ENCODE peak calls at places on chromosomes 3 and 15, in six cellular contexts. One of them, this sample, is unnamed.
A peak's percentile ranks its signal among the peaks of the same experiment; 100 is the strongest.

GRCh38 chr3:184005981-184006507 is 11.6 kb downstream of the ABCC5 start:
- DNase-seq in dorsolateral prefrontal cortex: no peak
- DNase-seq in AG10803: peak; percentile 12
- DNase-seq in astrocyte: peak; percentile 56
- DNase-seq in cardiac fibroblast: peak; percentile 14
- DNase-seq in choroid plexus epithelial cell: peak; percentile 71
- DNase-seq in this sample: peak; percentile 99

GRCh38 chr3:56885879-56886647 is 84.3 kb upstream of the ARHGEF3 start:
- DNase-seq in AG10803: no peak
- DNase-seq in choroid plexus epithelial cell: no peak
- DNase-seq in astrocyte: no peak
- DNase-seq in dorsolateral prefrontal cortex: no peak
- DNase-seq in cardiac fibroblast: no peak
- DNase-seq in this sample: no peak

GRCh38 chr3:21752749-21753347 is 1.8 kb upstream of the ZNF385D start:
- DNase-seq in astrocyte: peak; percentile 47
- DNase-seq in AG10803: peak; percentile 79
- DNase-seq in dorsolateral prefrontal cortex: no peak
- DNase-seq in cardiac fibroblast: peak; percentile 83
- DNase-seq in choroid plexus epithelial cell: peak; percentile 86
- DNase-seq in this sample: peak; percentile 73

GRCh38 chr15:70264014-70264492 is 166.3 kb upstream of the TLE3 start:
- DNase-seq in AG10803: no peak
- DNase-seq in astrocyte: peak; percentile 76
- DNase-seq in dorsolateral prefrontal cortex: no peak
- DNase-seq in cardiac fibroblast: peak; percentile 38
- DNase-seq in choroid plexus epithelial cell: no peak
- DNase-seq in this sample: peak; percentile 24

GRCh38 chr3:194489736-194490612 is 3.2 kb upstream of the ATP13A3 start:
- DNase-seq in astrocyte: peak; percentile 57
- DNase-seq in dorsolateral prefrontal cortex: no peak
- DNase-seq in cardiac fibroblast: peak; percentile 60
- DNase-seq in choroid plexus epithelial cell: no peak
- DNase-seq in AG10803: peak; percentile 55
- DNase-seq in this sample: peak; percentile 41

GRCh38 chr3:71244153-71245051 is 339.1 kb downstream of the FOXP1 start:
- DNase-seq in dorsolateral prefrontal cortex: no peak
- DNase-seq in cardiac fibroblast: peak; percentile 86
- DNase-seq in AG10803: no peak
- DNase-seq in astrocyte: no peak
- DNase-seq in choroid plexus epithelial cell: peak; percentile 84
- DNase-seq in this sample: no peak

GRCh38 chr3:43317461-43318316 is 31.3 kb downstream of the SNRK start:
- DNase-seq in astrocyte: no peak
- DNase-seq in cardiac fibroblast: peak; percentile 21
- DNase-seq in dorsolateral prefrontal cortex: no peak
- DNase-seq in AG10803: peak; percentile 50
- DNase-seq in choroid plexus epithelial cell: peak; percentile 43
- DNase-seq in this sample: no peak

GRCh38 chr15:76840830-76841460 is 64.2 kb downstream of the SCAPER start:
- DNase-seq in choroid plexus epithelial cell: peak; percentile 69
- DNase-seq in cardiac fibroblast: peak; percentile 62
- DNase-seq in AG10803: peak; percentile 56
- DNase-seq in astrocyte: peak; percentile 17
- DNase-seq in dorsolateral prefrontal cortex: no peak
- DNase-seq in this sample: peak; percentile 48

GRCh38 chr3:123633530-123633929 is 48.7 kb upstream of the HACD2 start:
- DNase-seq in AG10803: peak; percentile 74
- DNase-seq in dorsolateral prefrontal cortex: no peak
- DNase-seq in choroid plexus epithelial cell: peak; percentile 48
- DNase-seq in cardiac fibroblast: peak; percentile 65
- DNase-seq in astrocyte: no peak
- DNase-seq in this sample: no peak

GRCh38 chr3:4588410-4588809 is 95.3 kb downstream of the ITPR1 start:
- DNase-seq in cardiac fibroblast: peak; percentile 74
- DNase-seq in choroid plexus epithelial cell: peak; percentile 13
- DNase-seq in dorsolateral prefrontal cortex: no peak
- DNase-seq in astrocyte: peak; percentile 62
- DNase-seq in AG10803: peak; percentile 31
- DNase-seq in this sample: peak; percentile 58

GRCh38 chr15:99618941-99619411 is 53.2 kb downstream of the MEF2A start:
- DNase-seq in choroid plexus epithelial cell: peak; percentile 18
- DNase-seq in dorsolateral prefrontal cortex: no peak
- DNase-seq in astrocyte: peak; percentile 58
- DNase-seq in cardiac fibroblast: peak; percentile 17
- DNase-seq in AG10803: peak; percentile 49
- DNase-seq in this sample: peak; percentile 78

GRCh38 chr15:40477703-40478269 is 7.0 kb downstream of the CHST14 start:
- DNase-seq in dorsolateral prefrontal cortex: no peak
- DNase-seq in cardiac fibroblast: no peak
- DNase-seq in AG10803: no peak
- DNase-seq in astrocyte: no peak
- DNase-seq in choroid plexus epithelial cell: no peak
- DNase-seq in this sample: peak; percentile 75

GRCh38 chr3:68943753-68944500 is 11.6 kb upstream of the TAFA4 start:
- DNase-seq in AG10803: no peak
- DNase-seq in choroid plexus epithelial cell: no peak
- DNase-seq in cardiac fibroblast: no peak
- DNase-seq in astrocyte: no peak
- DNase-seq in dorsolateral prefrontal cortex: no peak
- DNase-seq in this sample: no peak

GRCh38 chr3:172648736-172649135 is 62.1 kb downstream of the NCEH1 start:
- DNase-seq in astrocyte: no peak
- DNase-seq in dorsolateral prefrontal cortex: no peak
- DNase-seq in choroid plexus epithelial cell: peak; percentile 90
- DNase-seq in AG10803: peak; percentile 62
- DNase-seq in cardiac fibroblast: peak; percentile 76
- DNase-seq in this sample: peak; percentile 74

GRCh38 chr3:42014949-42015533 is 53.1 kb upstream of the ULK4 start:
- DNase-seq in choroid plexus epithelial cell: no peak
- DNase-seq in astrocyte: no peak
- DNase-seq in AG10803: peak; percentile 74
- DNase-seq in cardiac fibroblast: peak; percentile 57
- DNase-seq in dorsolateral prefrontal cortex: no peak
- DNase-seq in this sample: no peak

GRCh38 chr3:38731522-38731921 is 82.0 kb upstream of the SCN5A start:
- DNase-seq in AG10803: no peak
- DNase-seq in dorsolateral prefrontal cortex: no peak
- DNase-seq in cardiac fibroblast: peak; percentile 31
- DNase-seq in choroid plexus epithelial cell: peak; percentile 31
- DNase-seq in astrocyte: no peak
- DNase-seq in this sample: no peak

GRCh38 chr15:51585953-51586352 is 36.6 kb downstream of the DMXL2 start:
- DNase-seq in astrocyte: no peak
- DNase-seq in choroid plexus epithelial cell: no peak
- DNase-seq in cardiac fibroblast: no peak
- DNase-seq in AG10803: no peak
- DNase-seq in dorsolateral prefrontal cortex: no peak
- DNase-seq in this sample: no peak

GRCh38 chr15:66292261-66293084 is 895 bp upstream of the DIS3L start:
- DNase-seq in cardiac fibroblast: no peak
- DNase-seq in AG10803: no peak
- DNase-seq in astrocyte: no peak
- DNase-seq in choroid plexus epithelial cell: no peak
- DNase-seq in dorsolateral prefrontal cortex: no peak
- DNase-seq in this sample: no peak

GRCh38 chr3:124969963-124970722 is 35.6 kb upstream of the MUC13 start:
- DNase-seq in cardiac fibroblast: no peak
- DNase-seq in AG10803: no peak
- DNase-seq in choroid plexus epithelial cell: no peak
- DNase-seq in dorsolateral prefrontal cortex: no peak
- DNase-seq in astrocyte: no peak
- DNase-seq in this sample: no peak

GRCh38 chr15:85582076-85582718 is 201.8 kb downstream of the AKAP13 start:
- DNase-seq in cardiac fibroblast: peak; percentile 94
- DNase-seq in AG10803: peak; percentile 61
- DNase-seq in astrocyte: peak; percentile 59
- DNase-seq in choroid plexus epithelial cell: peak; percentile 41
- DNase-seq in dorsolateral prefrontal cortex: no peak
- DNase-seq in this sample: peak; percentile 44

GRCh38 chr3:198113219-198114053 is 153.4 kb downstream of the LMLN start:
- DNase-seq in cardiac fibroblast: peak; percentile 2
- DNase-seq in AG10803: no peak
- DNase-seq in dorsolateral prefrontal cortex: no peak
- DNase-seq in choroid plexus epithelial cell: no peak
- DNase-seq in astrocyte: no peak
- DNase-seq in this sample: peak; percentile 7

DNA sequence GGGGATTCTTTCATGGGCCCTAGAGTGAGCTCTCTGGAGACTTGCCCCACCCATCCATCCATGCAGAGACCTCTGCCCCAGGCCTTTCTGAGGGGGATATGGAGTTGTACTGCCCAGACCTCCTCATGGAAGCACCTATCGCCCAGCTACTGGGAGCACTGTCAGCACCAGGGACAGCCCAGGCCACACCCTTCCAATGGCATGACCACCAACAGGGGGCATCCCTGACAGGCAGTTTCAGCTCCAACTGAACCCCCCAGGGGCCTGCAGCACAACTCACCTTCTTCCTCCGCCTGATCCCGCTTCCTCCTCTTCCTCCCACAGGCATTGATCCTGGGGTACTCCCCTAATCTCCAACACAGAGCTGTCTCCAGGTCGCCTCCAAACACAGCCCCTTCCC is 21.8 kb downstream of the MRPS11 start:
- DNase-seq in cardiac fibroblast: no peak
- DNase-seq in dorsolateral prefrontal cortex: no peak
- DNase-seq in AG10803: no peak
- DNase-seq in choroid plexus epithelial cell: no peak
- DNase-seq in astrocyte: no peak
- DNase-seq in this sample: no peak
- TF ChIP-seq CTCF in cardiac fibroblast: no peak
- TF ChIP-seq CTCF in dorsolateral prefrontal cortex: no peak
- TF ChIP-seq CTCF in AG10803: no peak
- TF ChIP-seq CTCF in choroid plexus epithelial cell: peak; percentile 11
- TF ChIP-seq CTCF in astrocyte: no peak
- TF ChIP-seq CTCF in this sample: no peak

GRCh38 chr3:190517696-190518095 is 3.8 kb downstream of the IL1RAP start:
- DNase-seq in astrocyte: peak; percentile 64
- DNase-seq in AG10803: peak; percentile 59
- DNase-seq in choroid plexus epithelial cell: peak; percentile 65
- DNase-seq in dorsolateral prefrontal cortex: no peak
- DNase-seq in cardiac fibroblast: peak; percentile 81
- DNase-seq in this sample: peak; percentile 88

GRCh38 chr3:190514163-190515153 is 573 bp downstream of the IL1RAP start:
- DNase-seq in dorsolateral prefrontal cortex: no peak
- DNase-seq in cardiac fibroblast: peak; percentile 65
- DNase-seq in choroid plexus epithelial cell: peak; percentile 78
- DNase-seq in astrocyte: peak; percentile 49
- DNase-seq in AG10803: peak; percentile 52
- DNase-seq in this sample: peak; percentile 64

GRCh38 chr3:190513409-190514162 is at the start of gene IL1RAP:
- DNase-seq in astrocyte: peak; percentile 76
- DNase-seq in choroid plexus epithelial cell: peak; percentile 93
- DNase-seq in dorsolateral prefrontal cortex: peak; percentile 65
- DNase-seq in AG10803: peak; percentile 94
- DNase-seq in cardiac fibroblast: peak; percentile 95
- DNase-seq in this sample: peak; percentile 97

GRCh38 chr3:190519886-190520285 is 6.0 kb downstream of the IL1RAP start:
- DNase-seq in dorsolateral prefrontal cortex: no peak
- DNase-seq in AG10803: peak; percentile 54
- DNase-seq in choroid plexus epithelial cell: no peak
- DNase-seq in astrocyte: no peak
- DNase-seq in cardiac fibroblast: no peak
- DNase-seq in this sample: peak; percentile 54

GRCh38 chr3:190516416-190516815 is 2.5 kb downstream of the IL1RAP start:
- DNase-seq in cardiac fibroblast: no peak
- DNase-seq in dorsolateral prefrontal cortex: no peak
- DNase-seq in AG10803: peak; percentile 20
- DNase-seq in choroid plexus epithelial cell: no peak
- DNase-seq in astrocyte: peak; percentile 64
- DNase-seq in this sample: no peak
- H3K4me3 ChIP-seq in cardiac fibroblast: no peak overlapping the region
- H3K4me3 ChIP-seq in dorsolateral prefrontal cortex: no peak overlapping the region
- H3K4me3 ChIP-seq in AG10803: no peak overlapping the region
- H3K4me3 ChIP-seq in choroid plexus epithelial cell: no peak overlapping the region
- H3K4me3 ChIP-seq in astrocyte: no peak overlapping the region
- H3K4me3 ChIP-seq in this sample: no peak overlapping the region

GRCh38 chr15:64749999-64750657 is 25.3 kb downstream of the RBPMS2 start:
- DNase-seq in choroid plexus epithelial cell: peak; percentile 30
- DNase-seq in cardiac fibroblast: peak; percentile 14
- DNase-seq in astrocyte: peak; percentile 54
- DNase-seq in AG10803: peak; percentile 12
- DNase-seq in dorsolateral prefrontal cortex: no peak
- DNase-seq in this sample: no peak
- TF ChIP-seq CTCF in choroid plexus epithelial cell: peak; percentile 24
- TF ChIP-seq CTCF in cardiac fibroblast: no peak
- TF ChIP-seq CTCF in astrocyte: no peak
- TF ChIP-seq CTCF in AG10803: peak; percentile 23
- TF ChIP-seq CTCF in dorsolateral prefrontal cortex: no peak
- TF ChIP-seq CTCF in this sample: no peak

GRCh38 chr3:18715208-18715607 is 290.1 kb upstream of the SATB1 start:
- DNase-seq in dorsolateral prefrontal cortex: no peak
- DNase-seq in AG10803: no peak
- DNase-seq in choroid plexus epithelial cell: no peak
- DNase-seq in cardiac fibroblast: no peak
- DNase-seq in astrocyte: no peak
- DNase-seq in this sample: no peak

GRCh38 chr3:18716101-18716500 is 291.0 kb upstream of the SATB1 start:
- DNase-seq in AG10803: no peak
- DNase-seq in astrocyte: no peak
- DNase-seq in dorsolateral prefrontal cortex: no peak
- DNase-seq in cardiac fibroblast: no peak
- DNase-seq in choroid plexus epithelial cell: no peak
- DNase-seq in this sample: no peak

GRCh38 chr3:18716821-18717220 is 291.7 kb upstream of the SATB1 start:
- DNase-seq in dorsolateral prefrontal cortex: no peak
- DNase-seq in astrocyte: peak; percentile 6
- DNase-seq in choroid plexus epithelial cell: no peak
- DNase-seq in cardiac fibroblast: no peak
- DNase-seq in AG10803: no peak
- DNase-seq in this sample: peak; percentile 4

GRCh38 chr3:18713576-18713951 is 288.4 kb upstream of the SATB1 start:
- DNase-seq in choroid plexus epithelial cell: no peak
- DNase-seq in dorsolateral prefrontal cortex: no peak
- DNase-seq in astrocyte: no peak
- DNase-seq in cardiac fibroblast: no peak
- DNase-seq in AG10803: no peak
- DNase-seq in this sample: no peak

DNA sequence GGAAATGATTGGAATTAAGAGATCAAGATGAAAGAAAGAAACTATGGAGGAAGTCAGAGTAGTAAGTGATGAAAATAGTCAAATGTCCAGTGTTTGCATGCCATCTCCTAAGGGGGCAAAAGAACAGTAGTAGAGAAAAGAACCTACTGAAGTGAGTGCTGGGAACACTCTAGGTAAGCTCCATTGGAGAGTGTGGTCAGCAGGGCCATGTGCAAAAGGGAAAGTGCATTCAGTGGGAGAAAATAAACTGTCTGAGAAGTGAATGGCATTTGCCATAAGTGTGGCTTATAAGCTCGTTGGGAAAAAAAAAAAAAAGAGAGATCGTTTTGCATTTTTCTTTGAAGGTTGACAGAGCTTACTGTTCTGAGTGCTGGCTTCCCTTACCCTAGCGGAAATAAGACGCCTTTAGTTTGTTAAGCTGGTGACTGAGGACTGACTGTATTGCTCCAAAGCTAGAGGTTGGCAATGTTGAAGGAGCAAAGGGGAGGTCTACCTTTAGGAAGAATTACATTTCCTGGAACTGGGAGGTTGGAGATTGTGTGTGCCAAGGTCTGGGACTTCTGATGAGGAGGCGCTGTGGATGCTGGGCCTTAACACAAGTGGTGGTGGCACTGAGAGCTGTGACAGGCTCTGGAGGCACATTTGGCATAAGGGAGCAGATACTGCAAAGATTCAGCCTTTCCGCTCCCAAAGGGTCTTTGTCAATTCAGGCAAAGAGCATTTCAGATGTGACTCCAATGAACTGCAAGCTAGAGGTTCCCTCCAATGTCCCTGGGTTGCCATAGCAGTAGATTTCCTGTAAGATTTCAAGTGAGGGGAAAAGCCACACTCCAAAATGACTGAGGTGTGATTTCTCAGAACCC is 287.8 kb upstream of the SATB1 start:
- DNase-seq in dorsolateral prefrontal cortex: no peak
- DNase-seq in astrocyte: no peak
- DNase-seq in AG10803: no peak
- DNase-seq in cardiac fibroblast: no peak
- DNase-seq in choroid plexus epithelial cell: no peak
- DNase-seq in this sample: no peak
- H3K4me3 ChIP-seq in dorsolateral prefrontal cortex: no peak overlapping the region
- H3K4me3 ChIP-seq in astrocyte: no peak overlapping the region
- H3K4me3 ChIP-seq in AG10803: no peak overlapping the region
- H3K4me3 ChIP-seq in cardiac fibroblast: no peak overlapping the region
- H3K4me3 ChIP-seq in choroid plexus epithelial cell: no peak overlapping the region
- H3K4me3 ChIP-seq in this sample: no peak overlapping the region

This sample was measured in epithelial cell of esophagus.